ENCODE peak calls at places on chromosomes 5 and 9, in six cellular contexts. L is spleen, A is DMS153, P is NT2/D1, V is heart left ventricle, C is cardiac fibroblast. G is an unnamed sample.

GRCh38 chr5:32828492-32828891 is 117.4 kb downstream of the NPR3 start:
- DNase-seq in L (no peak), C (no peak), P (no peak), A (no peak), V (no peak), G (no peak)

GRCh38 chr5:14687023-14687665 is 22.6 kb downstream of the OTULIN start:
- DNase-seq in L (peak), C (peak), P (no peak), A (no peak), V (no peak), G (no peak)

GRCh38 chr9:7534211-7534935 is 265.2 kb downstream of the DMAC1 start:
- DNase-seq in C (peak), A (no peak), P (no peak), L (no peak), V (no peak), G (no peak)

GRCh38 chr9:133347515-133347984 is 381 bp downstream of the MED22 start:
- DNase-seq in P (no peak), V (peak), A (no peak), C (peak), L (peak), G (no peak)

GRCh38 chr9:80797841-80798688 is 891.3 kb downstream of the TLE1 start:
- DNase-seq in V (peak), P (no peak), C (peak), A (no peak), L (no peak), G (no peak)

GRCh38 chr9:126676685-126677143 is 63.0 kb downstream of the LMX1B start:
- DNase-seq in V (no peak), P (peak), A (no peak), C (no peak), L (no peak), G (no peak)

GRCh38 chr5:149800563-149801103 is 70.5 kb downstream of the PPARGC1B start:
- DNase-seq in A (no peak), P (no peak), V (no peak), L (no peak), C (no peak), G (no peak)

GRCh38 chr9:92463989-92464388 is 18.3 kb downstream of the ASPN start:
- DNase-seq in C (peak), P (no peak), V (no peak), A (no peak), L (no peak), G (no peak)

GRCh38 chr9:91403665-91404543 is 19.7 kb downstream of the NFIL3 start:
- DNase-seq in A (no peak), C (no peak), P (no peak), L (no peak), V (no peak), G (no peak)

GRCh38 chr5:218457-219289 is 553 bp downstream of the SDHA start:
- DNase-seq in P (no peak), A (no peak), L (peak), V (no peak), C (peak), G (no peak)

GRCh38 chr5:141734501-141735231 is 52.6 kb upstream of the ARAP3 start:
- DNase-seq in V (no peak), A (no peak), P (peak), L (no peak), C (peak), G (no peak)

GRCh38 chr5:167644619-167645018 is 646.8 kb upstream of the WWC1 start:
- DNase-seq in C (no peak), L (no peak), P (no peak), V (no peak), A (no peak), G (no peak)

GRCh38 chr5:128427901-128428300 is 110.1 kb downstream of the FBN2 start:
- DNase-seq in V (no peak), C (peak), L (no peak), A (no peak), P (no peak), G (no peak)

GRCh38 chr9:127803507-127804352 is 1.0 kb downstream of the FPGS start:
- DNase-seq in L (no peak), V (no peak), A (no peak), C (peak), P (no peak), G (no peak)